ENCODE peak calls at places on chromosomes 5 and 9, in nine cellular contexts. J is lung; L is heart left ventricle; K is spleen; C is SK-N-MC; I is SJSA1; F is PC-9; W is aorta; Z is CD4-positive, CD25-positive, alpha-beta regulatory T cell. V is an unnamed sample.

GRCh38 chr9:94639045-94639995 is at the start of gene FBP1:
- DNase-seq in K (peak; percentile 91), I (no peak), L (peak; percentile 41), Z (peak; percentile 12), C (no peak), F (peak; percentile 60), W (peak; percentile 82), J (peak; percentile 77), V (no peak)

GRCh38 chr9:75852746-75853145 is 37.7 kb upstream of the PCSK5 start:
- DNase-seq in W (no peak), I (no peak), K (no peak), F (no peak), J (no peak), L (no peak), Z (no peak), C (no peak), V (no peak)

GRCh38 chr5:76724871-76725270 is 8.9 kb downstream of the F2R start:
- DNase-seq in F (no peak), K (no peak), C (no peak), J (no peak), L (no peak), Z (no peak), I (peak; percentile 65), W (no peak), V (no peak)

GRCh38 chr9:81832571-81833285 is 95.5 kb upstream of the SPATA31D4 start:
- DNase-seq in C (no peak), Z (no peak), W (no peak), I (peak; percentile 69), J (no peak), L (no peak), F (no peak), K (no peak), V (peak; percentile 78)

GRCh38 chr5:16392718-16393117 is 72.9 kb downstream of the ZNF622 start:
- DNase-seq in W (no peak), J (no peak), I (no peak), F (no peak), C (no peak), K (no peak), Z (no peak), L (no peak), V (no peak)

GRCh38 chr9:117672397-117672796 is 31.8 kb upstream of the TLR4 start:
- DNase-seq in J (no peak), L (no peak), F (peak; percentile 73), Z (no peak), C (no peak), I (peak; percentile 42), K (no peak), W (no peak), V (no peak)

GRCh38 chr5:82522912-82523311 is 244.8 kb upstream of the RPS23 start:
- DNase-seq in I (no peak), W (no peak), K (no peak), Z (no peak), J (no peak), F (no peak), C (no peak), L (no peak), V (peak; percentile 65)

GRCh38 chr9:35658894-35659220 is 765 bp downstream of the CCDC107 start:
- DNase-seq in F (no peak), K (no peak), I (peak; percentile 44), L (peak; percentile 65), J (no peak), W (peak; percentile 74), C (no peak), Z (no peak), V (peak; percentile 45)

GRCh38 chr5:124651663-124652513 is 94.6 kb downstream of the ZNF608 start:
- DNase-seq in F (peak; percentile 38), Z (no peak), L (peak; percentile 90), W (peak; percentile 83), J (peak; percentile 79), I (no peak), K (peak; percentile 92), C (no peak), V (peak; percentile 92)

GRCh38 chr5:32027717-32028321 is 146.3 kb downstream of the GOLPH3 start:
- DNase-seq in C (peak; percentile 92), J (peak; percentile 71), I (peak; percentile 9), Z (no peak), F (peak; percentile 60), L (peak; percentile 82), K (peak; percentile 16), W (peak; percentile 71), V (peak; percentile 70)

GRCh38 chr5:98458726-98459125 is 314.7 kb upstream of the RGMB start:
- DNase-seq in I (no peak), F (no peak), K (no peak), Z (no peak), C (no peak), L (no peak), W (no peak), J (no peak), V (no peak)

DNA sequence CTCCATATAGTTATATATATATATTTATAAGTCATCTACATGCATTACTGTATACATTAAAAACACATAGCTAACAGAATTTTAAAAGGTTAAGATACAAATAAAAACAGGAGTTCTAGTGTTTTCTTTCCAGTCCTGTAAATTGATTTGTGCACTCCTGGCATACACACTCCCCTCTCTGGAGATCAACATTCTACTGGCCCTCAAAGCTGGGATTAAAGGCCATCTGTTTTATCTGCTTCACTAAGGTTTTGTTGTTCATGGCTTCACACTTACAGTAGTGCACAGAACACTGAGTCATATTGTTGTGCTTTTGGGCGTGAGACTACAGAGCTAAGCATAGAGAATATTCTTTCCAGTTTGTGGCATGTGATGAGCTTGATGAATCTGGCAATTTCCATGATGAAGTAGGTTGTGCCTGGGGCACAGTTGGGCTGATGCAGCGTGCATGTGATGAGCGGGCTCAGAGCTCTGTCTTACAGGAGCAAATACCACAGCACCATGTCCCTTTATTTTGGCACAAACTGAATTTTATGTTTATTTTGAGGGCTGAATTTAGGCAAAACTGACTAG is 98.2 kb downstream of the TAF11L14 start:
- DNase-seq in F (no peak), L (no peak), J (no peak), C (no peak), W (no peak), I (no peak), K (no peak), Z (no peak), V (no peak)
- H3K9me3 ChIP-seq in F (no peaks in the 10 kb centered on the region), L (no peaks in the 10 kb centered on the region), J (no peaks in the 10 kb centered on the region), C (no peaks in the 10 kb centered on the region), W (peaks cover 1% of the 10 kb centered on the region), I (no peaks in the 10 kb centered on the region), K (no peaks in the 10 kb centered on the region), Z (no peaks in the 10 kb centered on the region), V (no peaks in the 10 kb centered on the region)

GRCh38 chr9:128912270-128912853 is 8.4 kb upstream of the PHYHD1 start:
- DNase-seq in L (no peak), F (peak; percentile 98), K (no peak), I (peak; percentile 91), W (no peak), Z (no peak), J (peak; percentile 80), C (no peak), V (no peak)

GRCh38 chr9:128913048-128913900 is 7.5 kb upstream of the PHYHD1 start:
- DNase-seq in W (no peak), L (no peak), J (no peak), F (no peak), C (no peak), Z (no peak), K (no peak), I (peak; percentile 47), V (no peak)

GRCh38 chr9:128909859-128910258 is 10.9 kb upstream of the PHYHD1 start:
- DNase-seq in J (no peak), W (no peak), F (no peak), C (no peak), Z (no peak), L (no peak), K (no peak), I (no peak), V (no peak)

GRCh38 chr9:128911529-128912035 is 9.2 kb upstream of the PHYHD1 start:
- DNase-seq in C (no peak), F (peak; percentile 64), L (peak; percentile 92), K (peak; percentile 77), Z (no peak), I (peak; percentile 95), W (peak; percentile 91), J (peak; percentile 62), V (peak; percentile 80)

GRCh38 chr9:128910906-128911305 is 9.9 kb upstream of the PHYHD1 start:
- DNase-seq in J (no peak), W (no peak), F (no peak), K (no peak), Z (no peak), C (no peak), I (no peak), L (no peak), V (no peak)
- H3K36me3 ChIP-seq in J (peaks cover 37% of the 10 kb centered on the region), W (no peaks in the 10 kb centered on the region), F (peaks cover 15% of the 10 kb centered on the region), K (no peaks in the 10 kb centered on the region), Z (peaks cover 60% of the 10 kb centered on the region), C (peaks cover 21% of the 10 kb centered on the region), I (peaks cover 91% of the 10 kb centered on the region), L (peaks cover 48% of the 10 kb centered on the region), V (peaks cover 73% of the 10 kb centered on the region)

DNA sequence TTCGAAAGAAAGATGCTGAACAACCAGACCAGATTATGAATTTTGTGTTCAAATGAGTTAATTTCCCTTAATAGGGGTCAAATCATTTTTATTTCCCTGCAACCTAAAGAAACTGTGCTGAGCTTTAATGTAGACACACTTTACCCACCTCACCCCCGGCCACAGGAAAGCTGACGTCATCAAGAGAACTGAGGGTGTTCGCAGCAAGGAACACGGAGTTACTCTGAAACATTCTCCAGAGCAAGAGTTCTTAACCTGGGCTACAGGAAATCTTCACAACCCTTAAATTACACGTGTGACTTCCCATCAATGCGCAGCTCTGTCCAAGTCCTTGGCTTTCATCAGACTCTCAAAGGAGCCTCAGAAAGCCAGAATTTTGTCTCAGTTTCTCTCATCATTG is 116.3 kb downstream of the COL23A1 start:
- DNase-seq in W (no peak), Z (no peak), K (no peak), L (no peak), J (no peak), F (no peak), C (no peak), I (no peak), V (no peak)
- H3K9me3 ChIP-seq in W (no peaks in the 10 kb centered on the region), Z (no peaks in the 10 kb centered on the region), K (no peaks in the 10 kb centered on the region), L (no peaks in the 10 kb centered on the region), J (no peaks in the 10 kb centered on the region), F (no peaks in the 10 kb centered on the region), C (no peaks in the 10 kb centered on the region), I (peaks cover 51% of the 10 kb centered on the region), V (peaks cover 3% of the 10 kb centered on the region)

GRCh38 chr9:126750941-126751725 is 53.7 kb upstream of the ZBTB43 start:
- DNase-seq in C (no peak), K (no peak), Z (no peak), I (no peak), J (no peak), F (no peak), L (no peak), W (no peak), V (no peak)

GRCh38 chr9:126754436-126755324 is 50.2 kb upstream of the ZBTB43 start:
- DNase-seq in W (no peak), K (no peak), Z (no peak), F (no peak), L (no peak), J (no peak), C (no peak), I (no peak), V (no peak)

GRCh38 chr9:126752881-126753670 is 51.8 kb upstream of the ZBTB43 start:
- DNase-seq in J (no peak), Z (no peak), C (no peak), I (no peak), L (no peak), K (no peak), W (no peak), F (no peak), V (no peak)

GRCh38 chr9:126755325-126755875 is 49.4 kb upstream of the ZBTB43 start:
- DNase-seq in L (no peak), J (no peak), Z (no peak), C (no peak), K (no peak), I (no peak), F (no peak), W (no peak), V (no peak)

GRCh38 chr9:126752376-126752775 is 52.5 kb upstream of the ZBTB43 start:
- DNase-seq in L (no peak), W (no peak), C (no peak), Z (no peak), K (no peak), I (no peak), F (peak; percentile 45), J (no peak), V (no peak)
- H3K36me3 ChIP-seq in L (no peaks in the 10 kb centered on the region), W (no peaks in the 10 kb centered on the region), C (no peaks in the 10 kb centered on the region), Z (no peaks in the 10 kb centered on the region), K (no peaks in the 10 kb centered on the region), I (no peaks in the 10 kb centered on the region), F (no peaks in the 10 kb centered on the region), J (no peaks in the 10 kb centered on the region), V (no peaks in the 10 kb centered on the region)

V was measured in SJCRH30.